ENCODE peak calls at places on chromosomes 11 and 22, in ten cellular contexts. Q is ovary, W is esophagus muscularis mucosa, S is A549, A is upper lobe of left lung, J is suprapubic skin, P is transverse colon, X is SK-N-SH, O is tibial nerve, N is HepG2. K is an unnamed sample.

GRCh38 chr22:38734203-38735100 is 21.3 kb downstream of the SUN2 start:
- DNase-seq in S (no peak), Q (no peak), P (no peak), X (no peak), N (no peak), O (no peak), W (no peak), J (no peak), A (no peak), K (no peak)

GRCh38 chr22:32493551-32493950 is 18.9 kb downstream of the FBXO7 start:
- DNase-seq in J (no peak), P (no peak), A (no peak), Q (no peak), N (no peak), O (no peak), S (no peak), W (no peak), X (no peak), K (no peak)

GRCh38 chr22:36562261-36562835 is 33.4 kb upstream of the EIF3D start:
- DNase-seq in J (no peak), O (no peak), Q (no peak), N (no peak), S (peak; percentile 32), W (no peak), A (no peak), X (no peak), P (no peak), K (no peak)

GRCh38 chr11:90204832-90205646 is 17.8 kb downstream of the CHORDC1 start:
- DNase-seq in W (no peak), S (peak; percentile 69), O (no peak), J (no peak), X (peak; percentile 34), A (no peak), Q (no peak), P (no peak), N (peak; percentile 66), K (no peak)

GRCh38 chr11:19891050-19891449 is 178.4 kb downstream of the NAV2 start:
- DNase-seq in X (no peak), J (no peak), Q (no peak), P (no peak), S (no peak), A (no peak), W (no peak), O (no peak), N (no peak), K (no peak)

GRCh38 chr11:57323503-57324153 is 1.1 kb downstream of the TNKS1BP1 start:
- DNase-seq in S (no peak), X (no peak), O (no peak), N (no peak), P (no peak), J (no peak), Q (peak; percentile 65), W (no peak), A (no peak), K (no peak)

GRCh38 chr22:16973591-16974297 is 34.3 kb downstream of the GAB4 start:
- DNase-seq in N (no peak), P (no peak), Q (no peak), S (no peak), X (no peak), W (peak; percentile 70), J (no peak), A (no peak), O (no peak), K (no peak)

GRCh38 chr11:132264616-132265015 is 894.2 kb downstream of the NTM start:
- DNase-seq in N (no peak), S (no peak), O (no peak), W (no peak), Q (no peak), J (no peak), X (no peak), P (no peak), A (no peak), K (no peak)

GRCh38 chr11:132114185-132114584 is 743.8 kb downstream of the NTM start:
- DNase-seq in O (no peak), J (no peak), S (peak; percentile 6), X (peak; percentile 60), Q (no peak), P (peak; percentile 18), W (no peak), N (no peak), A (no peak), K (no peak)

GRCh38 chr11:127843483-127844396 is 743.6 kb downstream of the ETS1 start:
- DNase-seq in A (no peak), S (peak; percentile 51), W (no peak), P (peak; percentile 61), Q (peak; percentile 57), N (peak; percentile 7), O (peak; percentile 18), J (peak; percentile 79), X (peak; percentile 68), K (peak; percentile 69)

GRCh38 chr11:2409701-2410468 is 9.3 kb downstream of the TSSC4 start:
- DNase-seq in S (no peak), N (peak; percentile 65), W (no peak), O (no peak), J (no peak), X (no peak), A (peak; percentile 70), P (no peak), Q (no peak), K (no peak)

GRCh38 chr22:19871023-19871844 is 16.6 kb upstream of the GNB1L start:
- DNase-seq in O (peak; percentile 1), Q (peak; percentile 12), W (no peak), J (no peak), A (peak; percentile 69), P (no peak), N (no peak), S (no peak), X (no peak), K (peak; percentile 55)

GRCh38 chr11:1194977-1195689 is 27.7 kb upstream of the MUC5B start:
- DNase-seq in W (no peak), N (no peak), P (peak; percentile 4), S (no peak), J (peak; percentile 68), Q (peak; percentile 8), O (no peak), X (peak; percentile 16), A (peak; percentile 69), K (peak; percentile 54)

DNA sequence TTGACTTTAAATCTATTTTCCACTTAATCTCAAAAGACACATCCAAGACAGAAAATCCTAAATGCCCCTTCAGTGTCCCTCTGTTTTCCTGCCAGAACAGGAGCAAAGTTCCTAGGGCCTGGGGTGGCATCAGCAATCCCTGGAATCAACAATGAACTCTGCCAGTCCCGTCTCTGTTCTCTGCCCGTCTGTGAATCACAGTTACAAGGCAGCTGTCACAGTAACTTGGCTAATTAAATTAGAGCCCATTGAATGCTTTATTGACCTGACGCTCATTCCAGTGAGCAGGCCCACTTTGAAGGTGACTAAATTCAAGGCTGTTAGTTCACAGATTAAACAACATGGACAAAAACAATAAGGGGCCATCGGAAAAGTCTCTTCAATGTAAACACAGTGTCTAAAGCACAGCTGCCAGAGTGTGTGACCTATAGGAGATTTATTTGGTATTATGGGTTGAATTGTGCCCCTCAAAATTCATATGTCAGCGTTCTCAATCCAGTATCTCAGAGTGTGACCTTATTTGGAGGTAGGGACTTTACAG is 17.7 kb upstream of the TMPRSS5 start:
- DNase-seq in W (no peak), S (no peak), P (no peak), N (peak; percentile 5), O (no peak), Q (no peak), J (no peak), X (peak; percentile 36), A (no peak), K (no peak)
- TF ChIP-seq EP300 in W (no peak), S (no peak), P (no peak), N (no peak), O (no peak), Q (no peak), J (no peak), X (no peak), A (no peak), K (no peak)

DNA sequence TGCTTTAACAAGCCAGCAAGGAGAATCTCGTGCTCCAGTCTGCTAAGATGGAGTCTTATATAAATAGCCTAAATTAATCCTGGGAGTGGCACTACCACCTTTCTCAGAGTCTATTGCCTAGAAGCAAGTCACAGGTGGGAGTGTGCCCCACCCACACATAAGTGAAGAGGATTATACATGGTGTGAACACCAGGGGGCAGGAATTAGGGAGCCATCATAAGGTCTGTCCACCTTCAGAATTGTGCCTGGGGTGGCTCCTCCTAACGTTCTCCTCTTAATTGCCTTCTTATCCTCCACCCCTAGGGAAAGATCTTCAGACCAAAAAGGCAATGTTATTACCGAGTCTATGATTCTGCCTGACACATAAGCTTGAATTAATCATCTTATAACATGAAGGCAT is 276.8 kb upstream of the SESN3 start:
- DNase-seq in J (no peak), Q (no peak), S (no peak), O (no peak), X (no peak), N (no peak), A (no peak), P (no peak), W (peak; percentile 42), K (no peak)
- TF ChIP-seq EP300 in J (no peak), Q (no peak), S (no peak), O (no peak), X (no peak), N (no peak), A (no peak), P (no peak), W (no peak), K (no peak)

DNA sequence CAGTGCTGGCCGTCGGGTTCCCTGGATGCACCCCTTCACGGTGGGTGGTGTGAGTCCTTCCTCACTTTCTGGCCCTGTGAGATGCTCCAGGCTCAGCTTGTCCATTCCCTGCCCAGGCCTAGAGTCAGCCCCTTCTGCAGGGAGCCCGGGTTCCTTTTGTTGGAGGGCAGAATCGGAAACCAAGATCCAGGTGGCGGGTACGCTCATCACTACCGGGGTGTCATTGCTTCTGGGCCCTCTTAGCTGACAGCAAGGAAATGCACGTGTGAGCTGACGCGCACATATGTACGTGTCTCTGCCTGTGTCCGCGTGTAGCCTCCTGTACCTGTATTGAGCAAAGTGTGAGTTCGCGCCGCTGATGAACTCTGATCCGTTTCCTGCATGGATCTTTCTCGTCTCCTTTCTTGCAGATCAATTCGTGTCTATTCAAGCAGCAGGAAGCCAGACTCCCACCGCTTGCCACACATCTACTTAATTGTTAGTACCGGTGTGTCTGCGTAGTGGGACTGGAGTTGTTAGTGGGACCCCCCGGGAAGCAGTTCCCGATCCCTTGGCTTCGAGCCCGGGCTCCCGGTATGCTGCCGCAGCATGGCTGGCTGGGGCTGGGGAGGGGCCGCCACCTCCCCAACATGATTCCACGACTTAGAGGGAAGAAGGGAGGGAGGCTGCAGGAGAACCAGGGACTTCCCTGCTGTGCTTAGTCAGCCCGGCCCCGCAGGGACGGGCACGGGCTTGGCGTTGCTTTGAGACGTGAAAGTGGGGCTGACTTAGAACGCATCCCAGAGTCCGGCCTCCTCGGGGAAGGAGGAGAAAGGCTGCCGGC is 35.9 kb upstream of the GRAMD4 start:
- DNase-seq in Q (peak; percentile 21), W (no peak), N (no peak), P (no peak), J (no peak), S (no peak), X (no peak), O (no peak), A (peak; percentile 69), K (peak; percentile 57)
- TF ChIP-seq EP300 in Q (no peak), W (no peak), N (no peak), P (no peak), J (no peak), S (no peak), X (no peak), O (no peak), A (no peak), K (no peak)

DNA sequence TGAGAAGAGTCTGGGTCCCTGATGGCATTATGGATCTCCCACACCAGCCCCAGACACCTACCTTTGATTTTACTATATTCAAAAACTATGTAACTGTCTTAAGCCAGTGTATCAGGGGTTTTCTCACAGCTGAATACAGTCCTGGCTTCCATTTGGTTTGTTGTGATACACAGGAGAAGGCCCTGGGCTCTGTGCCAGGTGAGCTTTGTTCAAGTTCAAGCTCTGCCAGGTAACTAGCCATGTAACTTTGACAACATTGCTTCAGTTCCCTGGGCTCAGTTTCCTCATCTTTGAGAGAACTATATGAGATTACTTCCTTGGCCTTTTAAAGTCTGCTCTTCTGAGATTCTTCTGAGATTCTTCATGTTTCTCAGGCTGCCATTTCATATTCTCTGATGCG is 327.5 kb upstream of the TENM4 start:
- DNase-seq in P (peak; percentile 44), O (no peak), W (no peak), J (no peak), S (no peak), N (no peak), Q (no peak), A (no peak), X (no peak), K (no peak)
- TF ChIP-seq EP300 in P (no peak), O (no peak), W (no peak), J (no peak), S (no peak), N (no peak), Q (no peak), A (no peak), X (no peak), K (no peak)